ENCODE peak calls at places on chromosomes 13 and 19, in five cellular contexts. P is A549, V is cardiac muscle cell, C is fibroblast of lung, F is neural progenitor cell. K is an unnamed sample.

GRCh38 chr13:111393221-111393790 is 72.9 kb downstream of the TEX29 start:
- DNase-seq in P (no peak), V (no peak), C (no peak), F (no peak), K (no peak)

GRCh38 chr19:24060687-24061356 is 26.2 kb upstream of the ZNF254 start:
- DNase-seq in P (no peak), V (no peak), C (no peak), F (no peak), K (no peak)

GRCh38 chr13:50867641-50867952 is 24.1 kb upstream of the DLEU7 start:
- DNase-seq in P (no peak), V (no peak), C (no peak), F (peak), K (no peak)

GRCh38 chr19:19445288-19445687 is 39.8 kb downstream of the GATAD2A start:
- DNase-seq in P (no peak), V (no peak), C (no peak), F (no peak), K (no peak)

GRCh38 chr19:30096596-30097370 is 154.7 kb downstream of the URI1 start:
- DNase-seq in P (no peak), V (no peak), C (no peak), F (no peak), K (no peak)

GRCh38 chr13:111904701-111905608 is 162.0 kb upstream of the SOX1 start:
- DNase-seq in P (no peak), V (no peak), C (no peak), F (no peak), K (no peak)

GRCh38 chr13:111326981-111327642 is 6.7 kb downstream of the TEX29 start:
- DNase-seq in P (no peak), V (no peak), C (no peak), F (no peak), K (no peak)

GRCh38 chr19:31262673-31263308 is 86.4 kb downstream of the TSHZ3 start:
- DNase-seq in P (no peak), V (peak), C (no peak), F (no peak), K (no peak)

GRCh38 chr19:54473071-54473941 is at the start of gene CDC42EP5:
- DNase-seq in P (no peak), V (peak), C (peak), F (peak), K (peak)

GRCh38 chr19:45251452-45252354 is 632 bp downstream of the MARK4 start:
- DNase-seq in P (no peak), V (no peak), C (no peak), F (peak), K (no peak)

GRCh38 chr19:34299576-34299975 is 45.2 kb downstream of the GARRE1 start:
- DNase-seq in P (no peak), V (no peak), C (no peak), F (no peak), K (no peak)

GRCh38 chr13:22757530-22758120 is 423.2 kb upstream of the SGCG start:
- DNase-seq in P (no peak), V (peak), C (no peak), F (peak), K (no peak)

GRCh38 chr13:27261376-27261775 is 9.3 kb upstream of the RASL11A start:
- DNase-seq in P (no peak), V (no peak), C (no peak), F (no peak), K (no peak)

GRCh38 chr13:104024416-104025170 is 958.4 kb upstream of the SLC10A2 start:
- DNase-seq in P (no peak), V (peak), C (peak), F (no peak), K (no peak)

GRCh38 chr13:103250071-103250470 is 183.9 kb upstream of the SLC10A2 start:
- DNase-seq in P (no peak), V (no peak), C (no peak), F (no peak), K (no peak)

GRCh38 chr19:39408392-39409206 is 2.0 kb downstream of the ZFP36 start:
- DNase-seq in P (no peak), V (peak), C (peak), F (peak), K (no peak)

GRCh38 chr13:54875111-54875510 is 1846.5 kb downstream of the OLFM4 start:
- DNase-seq in P (no peak), V (no peak), C (no peak), F (no peak), K (no peak)

GRCh38 chr19:39308531-39309304 is 11.9 kb downstream of the LRFN1 start:
- DNase-seq in P (no peak), V (peak), C (no peak), F (peak), K (no peak)

GRCh38 chr13:99760456-99760855 is 211.1 kb downstream of the ZIC5 start:
- DNase-seq in P (no peak), V (no peak), C (no peak), F (no peak), K (no peak)

GRCh38 chr13:20924758-20925394 is 22.3 kb upstream of the XPO4 start:
- DNase-seq in P (peak), V (peak), C (peak), F (peak), K (peak)

GRCh38 chr19:55257461-55258411 is 1.1 kb downstream of the PPP6R1 start:
- DNase-seq in P (no peak), V (peak), C (no peak), F (peak), K (no peak)

GRCh38 chr19:44653977-44654784 is 10.5 kb downstream of the PVR start:
- DNase-seq in P (peak), V (peak), C (peak), F (peak), K (peak)

GRCh38 chr13:81986308-81986707 is 1645.4 kb upstream of the SPRY2 start:
- DNase-seq in P (no peak), V (no peak), C (no peak), F (no peak), K (no peak)

GRCh38 chr13:32587774-32588165 is 1.5 kb downstream of the PDS5B start:
- DNase-seq in P (no peak), V (no peak), C (peak), F (no peak), K (no peak)

GRCh38 chr19:37867831-37868230 is 38.6 kb downstream of the WDR87 start:
- DNase-seq in P (no peak), V (peak), C (peak), F (no peak), K (no peak)

GRCh38 chr13:51781246-51782022 is 22.5 kb downstream of the DHRS12 start:
- DNase-seq in P (no peak), V (peak), C (peak), F (peak), K (no peak)

GRCh38 chr13:20206065-20206725 is 13.5 kb upstream of the GJB2 start:
- DNase-seq in P (no peak), V (no peak), C (no peak), F (no peak), K (no peak)

GRCh38 chr13:99046851-99047250 is 69.0 kb upstream of the DOCK9 start:
- DNase-seq in P (no peak), V (no peak), C (peak), F (no peak), K (no peak)

GRCh38 chr13:85170372-85170771 is 628.8 kb downstream of the SLITRK6 start:
- DNase-seq in P (no peak), V (no peak), C (no peak), F (no peak), K (no peak)

GRCh38 chr19:42480335-42481095 is 37.8 kb upstream of the CXCL17 start:
- DNase-seq in P (no peak), V (peak), C (peak), F (no peak), K (no peak)

GRCh38 chr13:50421457-50422130 is 406.4 kb downstream of the KCNRG start:
- DNase-seq in P (no peak), V (no peak), C (peak), F (no peak), K (no peak)

GRCh38 chr13:43574601-43575000 is 212.2 kb downstream of the ENOX1 start:
- DNase-seq in P (no peak), V (peak), C (peak), F (no peak), K (no peak)

GRCh38 chr13:34038326-34039068 is 220.5 kb downstream of the RFC3 start:
- DNase-seq in P (no peak), V (no peak), C (peak), F (no peak), K (no peak)
- H3K4me3 ChIP-seq in P (no peak), V (no peak), C (no peak), F (no peak), K (no peak)

GRCh38 chr19:17467471-17468301 is 2.6 kb upstream of the SLC27A1 start:
- DNase-seq in P (no peak), V (no peak), C (no peak), F (no peak), K (no peak)
- H3K27ac ChIP-seq in P (peak), V (no peak), C (no peak), F (no peak), K (peak)

DNA sequence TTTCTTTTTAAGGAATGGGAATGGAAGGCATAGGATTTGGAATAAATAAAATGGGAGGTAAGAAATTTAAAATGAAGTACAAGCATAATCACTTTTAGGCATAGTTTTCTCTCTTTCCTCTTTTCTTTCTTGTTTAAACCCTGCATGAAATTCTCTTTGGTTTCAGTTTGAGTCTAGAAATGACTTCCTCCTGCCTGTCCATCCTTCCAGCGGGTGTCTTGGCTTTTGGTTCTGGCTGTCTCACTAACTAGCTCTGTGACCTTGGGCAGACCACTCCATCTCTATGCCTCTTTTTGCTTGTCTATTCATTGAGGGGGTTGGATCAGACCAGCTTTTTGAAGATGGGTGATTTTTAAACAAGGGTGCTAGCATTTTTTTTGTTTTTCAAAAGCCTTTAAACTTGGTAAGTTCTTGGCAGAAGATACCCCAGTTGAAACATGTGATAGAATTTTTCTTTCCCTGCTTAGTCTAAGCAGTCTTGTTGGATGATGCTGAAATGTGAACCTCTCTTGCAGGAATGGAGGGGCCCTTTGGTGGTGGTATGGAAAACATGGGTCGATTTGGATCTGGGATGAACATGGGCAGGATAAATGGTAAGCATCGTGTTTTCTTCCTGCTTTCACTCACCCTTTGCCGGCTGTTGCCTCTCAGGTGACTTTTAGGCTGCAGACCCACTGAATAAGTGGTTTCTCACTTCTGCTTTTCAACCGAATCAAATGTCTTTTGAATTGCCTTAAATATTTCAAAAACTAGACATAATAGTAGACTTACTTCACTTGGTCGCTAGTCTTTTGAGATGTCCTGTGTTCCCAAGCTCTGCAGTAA is 28.6 kb downstream of the PRAM1 start:
- DNase-seq in P (no peak), V (no peak), C (no peak), F (no peak), K (no peak)
- H3K4me3 ChIP-seq in P (no peak), V (no peak), C (no peak), F (no peak), K (no peak)

GRCh38 chr13:74889321-74889720 is 592.6 kb downstream of the TBC1D4 start:
- DNase-seq in P (no peak), V (peak), C (no peak), F (no peak), K (no peak)

GRCh38 chr13:74891610-74892009 is 590.4 kb downstream of the TBC1D4 start:
- DNase-seq in P (peak), V (peak), C (peak), F (no peak), K (no peak)

DNA sequence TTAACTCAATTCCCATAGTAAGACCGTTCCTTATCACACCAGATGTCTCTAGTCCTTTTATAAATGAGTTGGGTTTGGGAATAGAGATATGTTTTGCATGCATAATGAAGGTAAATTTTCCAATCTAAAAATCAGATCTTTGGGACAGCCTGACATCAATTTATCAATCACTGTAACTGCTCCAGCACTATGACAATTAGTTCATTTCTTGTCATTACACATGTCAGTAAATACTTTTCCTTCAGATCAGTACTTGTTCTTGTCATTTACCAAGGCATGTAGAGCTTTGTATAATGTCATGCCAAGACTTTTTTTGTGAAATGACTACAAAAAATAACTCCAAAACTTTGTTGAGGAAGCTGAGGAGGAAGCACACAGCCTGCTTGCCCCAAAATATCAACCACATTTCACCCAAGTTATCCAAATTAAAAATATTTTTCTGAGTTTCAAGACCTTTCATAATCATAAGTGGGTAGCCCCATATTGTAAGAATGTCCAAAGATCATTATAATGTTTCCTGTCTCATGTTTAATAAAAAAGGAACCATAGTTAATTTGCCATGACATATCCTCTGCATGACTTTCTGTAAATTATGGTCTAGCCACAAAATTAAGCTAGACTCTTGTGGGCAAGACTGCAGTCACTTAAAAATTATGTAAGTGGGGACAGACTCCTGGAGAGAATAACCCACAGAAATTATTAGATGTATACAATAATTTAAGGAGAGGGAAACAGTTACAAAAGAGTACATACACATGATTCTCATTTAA is 586.7 kb downstream of the TBC1D4 start:
- DNase-seq in P (no peak), V (no peak), C (no peak), F (no peak), K (no peak)
- H3K27ac ChIP-seq in P (no peak), V (no peak), C (no peak), F (no peak), K (no peak)

DNA sequence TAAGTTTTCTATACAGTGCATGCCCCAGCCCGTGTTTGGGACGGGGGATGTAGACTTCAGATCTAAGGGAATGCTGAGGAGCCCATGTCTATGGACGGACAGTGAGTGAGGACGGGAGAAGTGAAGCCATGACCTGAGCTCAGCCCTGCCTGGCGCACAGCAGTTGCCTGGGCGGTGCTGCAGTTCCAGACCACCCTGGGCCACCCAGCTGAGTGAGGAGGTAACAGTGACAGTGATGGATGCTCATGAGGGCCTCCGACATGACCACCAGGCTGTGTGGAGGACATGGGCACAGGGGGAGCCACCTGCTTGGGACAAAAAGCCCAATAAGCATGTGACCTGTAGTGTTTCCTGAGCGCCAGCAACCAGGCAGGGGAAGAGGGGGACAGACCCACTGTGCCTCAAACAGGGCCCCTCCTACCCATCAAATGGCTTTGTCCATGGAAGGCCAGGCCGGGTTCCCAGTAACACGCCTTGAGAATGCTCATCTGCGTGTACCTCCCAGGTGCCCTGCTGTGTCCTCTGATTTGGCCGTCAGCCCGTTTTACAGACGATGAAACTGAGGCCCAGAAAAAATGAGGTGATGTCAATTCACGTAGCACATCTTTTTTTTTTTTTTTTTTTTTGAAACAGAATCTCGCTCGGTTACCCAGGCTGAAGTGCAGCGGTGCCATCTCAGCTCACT is 22.6 kb downstream of the NOSIP start:
- DNase-seq in P (no peak), V (no peak), C (no peak), F (no peak), K (no peak)
- H3K4me3 ChIP-seq in P (no peak), V (no peak), C (no peak), F (no peak), K (no peak)

GRCh38 chr19:2488405-2488941 is 12.5 kb downstream of the GADD45B start:
- DNase-seq in P (no peak), V (no peak), C (no peak), F (no peak), K (no peak)

GRCh38 chr19:2488942-2489731 is 13.2 kb downstream of the GADD45B start:
- DNase-seq in P (no peak), V (peak), C (peak), F (peak), K (peak)

GRCh38 chr19:2491130-2491801 is 15.3 kb downstream of the GADD45B start:
- DNase-seq in P (no peak), V (peak), C (peak), F (no peak), K (no peak)

GRCh38 chr19:2492870-2493269 is 16.9 kb downstream of the GADD45B start:
- DNase-seq in P (no peak), V (no peak), C (no peak), F (no peak), K (no peak)

GRCh38 chr19:2490659-2491058 is 14.7 kb downstream of the GADD45B start:
- DNase-seq in P (no peak), V (no peak), C (no peak), F (no peak), K (no peak)
- H3K27ac ChIP-seq in P (peak), V (no peak), C (no peak), F (no peak), K (no peak)

DNA sequence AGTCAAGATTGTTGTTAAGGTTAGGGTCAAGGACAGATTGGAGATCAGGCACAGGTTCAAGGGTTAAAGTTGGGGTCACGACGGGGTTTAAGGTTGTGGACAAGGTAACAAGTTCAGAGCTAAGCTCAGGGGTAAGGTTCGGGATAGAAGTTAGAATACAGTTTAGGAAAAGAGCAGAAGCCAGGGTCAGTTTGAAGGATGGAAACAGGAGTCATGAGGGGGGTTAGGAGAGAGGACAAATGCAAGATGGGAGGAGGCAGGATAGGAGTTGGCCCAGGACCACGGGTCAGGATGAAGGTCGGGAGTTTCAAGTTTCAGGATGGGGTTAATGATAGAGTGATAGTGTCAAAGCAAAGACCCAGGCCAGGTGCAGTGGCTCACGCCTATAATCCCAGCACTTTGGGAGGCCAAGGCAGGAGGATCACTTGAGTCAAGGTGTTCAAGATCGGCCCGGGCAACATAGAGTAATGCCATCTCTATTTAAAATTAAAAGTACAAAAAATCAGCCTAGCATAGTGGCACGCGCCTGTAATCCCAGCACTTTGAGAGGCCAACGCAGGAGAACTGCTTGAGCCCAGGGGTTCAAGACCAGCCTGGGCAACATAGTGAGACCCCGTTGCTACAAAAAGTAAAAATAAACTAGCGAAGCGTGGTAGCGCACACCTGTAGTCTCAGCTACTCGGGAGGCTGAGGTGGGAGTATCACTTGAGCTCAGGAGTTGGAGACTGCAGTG is 7.7 kb downstream of the NPHS1 start:
- DNase-seq in P (no peak), V (no peak), C (no peak), F (no peak), K (no peak)
- H3K4me3 ChIP-seq in P (peak), V (no peak), C (no peak), F (no peak), K (no peak)